ENCODE peak calls at places on chromosomes 5 and 9, in six cellular contexts. E is OCI-M1; Z is lower leg skin; J is NCI-H1436; P is activated CD8-positive, alpha-beta memory T cell treated with anti-CD3 and anti-CD28 coated beads for 48 hours; B is AG04450. X is an unnamed sample.

GRCh38 chr9:13049223-13049622 is 230.3 kb downstream of the MPDZ start:
- DNase-seq in E (no peak), Z (no peak), J (no peak), P (no peak), B (no peak), X (no peak)

GRCh38 chr5:135353952-135354721 is 44.9 kb downstream of the MACROH2A1 start:
- DNase-seq in E (no peak), Z (no peak), J (no peak), P (no peak), B (peak), X (peak)

GRCh38 chr5:93572773-93573626 is 8.0 kb downstream of the NR2F1-AS1 start:
- DNase-seq in E (no peak), Z (no peak), J (no peak), P (no peak), B (no peak), X (no peak)

GRCh38 chr5:33755216-33755615 is 136.6 kb downstream of the ADAMTS12 start:
- DNase-seq in E (no peak), Z (no peak), J (no peak), P (no peak), B (no peak), X (no peak)

GRCh38 chr5:73370620-73371583 is 77.7 kb downstream of the FOXD1 start:
- DNase-seq in E (no peak), Z (no peak), J (no peak), P (no peak), B (peak), X (peak)

GRCh38 chr5:82364497-82364896 is 86.3 kb upstream of the RPS23 start:
- DNase-seq in E (peak), Z (no peak), J (no peak), P (no peak), B (no peak), X (peak)

GRCh38 chr5:88787856-88788255 is 95.1 kb downstream of the MEF2C start:
- DNase-seq in E (no peak), Z (no peak), J (no peak), P (no peak), B (no peak), X (peak)

GRCh38 chr5:134059758-134060495 is 54.6 kb upstream of the TCF7 start:
- DNase-seq in E (no peak), Z (no peak), J (no peak), P (no peak), B (no peak), X (no peak)

GRCh38 chr9:8764041-8764440 is 964.5 kb upstream of the DMAC1 start:
- DNase-seq in E (no peak), Z (no peak), J (no peak), P (no peak), B (no peak), X (no peak)

GRCh38 chr5:31096238-31096865 is 97.1 kb upstream of the CDH6 start:
- DNase-seq in E (peak), Z (no peak), J (no peak), P (no peak), B (peak), X (peak)

GRCh38 chr9:35842795-35843194 is 13.8 kb downstream of the TMEM8B start:
- DNase-seq in E (no peak), Z (no peak), J (no peak), P (no peak), B (no peak), X (no peak)

GRCh38 chr5:83066548-83067110 is 10.6 kb downstream of the TMEM167A start:
- DNase-seq in E (no peak), Z (no peak), J (no peak), P (no peak), B (no peak), X (no peak)

GRCh38 chr9:136527721-136528710 is 17.8 kb downstream of the NOTCH1 start:
- DNase-seq in E (no peak), Z (no peak), J (no peak), P (no peak), B (no peak), X (no peak)

GRCh38 chr5:1374680-1375055 is 29.8 kb upstream of the CLPTM1L start:
- DNase-seq in E (no peak), Z (no peak), J (no peak), P (no peak), B (no peak), X (no peak)

GRCh38 chr5:137822158-137822764 is 45.4 kb upstream of the MYOT start:
- DNase-seq in E (peak), Z (no peak), J (peak), P (no peak), B (peak), X (no peak)

GRCh38 chr5:154403776-154404387 is 41.9 kb upstream of the SAP30L start:
- DNase-seq in E (no peak), Z (no peak), J (no peak), P (no peak), B (no peak), X (no peak)

GRCh38 chr9:107778666-107779065 is 289.1 kb upstream of the KLF4 start:
- DNase-seq in E (no peak), Z (no peak), J (no peak), P (no peak), B (no peak), X (no peak)

GRCh38 chr5:37437716-37438115 is 58.6 kb downstream of the WDR70 start:
- DNase-seq in E (no peak), Z (no peak), J (no peak), P (no peak), B (no peak), X (no peak)

GRCh38 chr9:94639045-94639995 is at the start of gene FBP1:
- DNase-seq in E (no peak), Z (no peak), J (no peak), P (peak), B (no peak), X (no peak)

GRCh38 chr9:94086961-94087360 is 2.7 kb downstream of the PTPDC1 start:
- DNase-seq in E (no peak), Z (no peak), J (no peak), P (no peak), B (no peak), X (no peak)

GRCh38 chr5:152086668-152087067 is 162.0 kb upstream of the GLRA1 start:
- DNase-seq in E (no peak), Z (no peak), J (no peak), P (no peak), B (no peak), X (no peak)

GRCh38 chr5:18314192-18314778 is 680.0 kb downstream of the TAF11L14 start:
- DNase-seq in E (peak), Z (no peak), J (no peak), P (no peak), B (no peak), X (peak)

GRCh38 chr9:38048319-38048969 is 20.6 kb downstream of the SHB start:
- DNase-seq in E (no peak), Z (no peak), J (no peak), P (no peak), B (no peak), X (no peak)

GRCh38 chr9:82810902-82811301 is 252.0 kb downstream of the RASEF start:
- DNase-seq in E (peak), Z (no peak), J (no peak), P (no peak), B (no peak), X (no peak)

GRCh38 chr5:93141969-93142368 is 439.1 kb downstream of the NR2F1-AS1 start:
- DNase-seq in E (peak), Z (no peak), J (no peak), P (no peak), B (no peak), X (no peak)

GRCh38 chr5:7664208-7664607 is 186.7 kb downstream of the CFAP90 start:
- DNase-seq in E (peak), Z (no peak), J (no peak), P (no peak), B (no peak), X (no peak)

GRCh38 chr5:166948679-166949078 is 1342.8 kb upstream of the WWC1 start:
- DNase-seq in E (no peak), Z (no peak), J (no peak), P (no peak), B (no peak), X (no peak)

X was measured in amniotic stem cell.